ENCODE peak calls at places on chromosomes 16 and 17, in five cellular contexts. A is kidney, Z is heart left ventricle, S is AG04450, V is BJ. Y is an unnamed sample.

GRCh38 chr16:56262879-56263245 is 71.6 kb downstream of the GNAO1 start:
- DNase-seq in A (no peak), Z (no peak), V (no peak), S (no peak), Y (no peak)

GRCh38 chr16:51907680-51908079 is 639.3 kb downstream of the TOX3 start:
- DNase-seq in A (no peak), Z (no peak), V (no peak), S (no peak), Y (no peak)

GRCh38 chr16:27799866-27800265 is 249.9 kb downstream of the KATNIP start:
- DNase-seq in S (no peak), A (no peak), V (no peak), Z (no peak), Y (no peak)

GRCh38 chr16:27759301-27759871 is 209.4 kb downstream of the KATNIP start:
- DNase-seq in V (no peak), Z (no peak), S (no peak), A (no peak), Y (no peak)

GRCh38 chr16:70735141-70735979 is 49.5 kb upstream of the MTSS2 start:
- DNase-seq in S (peak), Z (peak), V (peak), A (no peak), Y (no peak)

GRCh38 chr16:72313903-72314302 is 141.9 kb upstream of the PMFBP1 start:
- DNase-seq in V (no peak), A (no peak), Z (no peak), S (no peak), Y (no peak)

GRCh38 chr16:50497592-50497991 is 50.6 kb upstream of the NKD1 start:
- DNase-seq in Z (no peak), V (peak), A (no peak), S (no peak), Y (no peak)

GRCh38 chr16:23509763-23510153 is 536 bp downstream of the GGA2 start:
- DNase-seq in A (peak), V (no peak), S (no peak), Z (peak), Y (no peak)

GRCh38 chr17:22337467-22337866 is 645.1 kb downstream of the KCNJ18 start:
- DNase-seq in S (no peak), V (no peak), A (no peak), Z (no peak), Y (no peak)

GRCh38 chr17:80817861-80818260 is 173.8 kb upstream of the CHMP6 start:
- DNase-seq in A (no peak), V (no peak), S (no peak), Z (no peak), Y (no peak)

GRCh38 chr17:53949473-53950090 is 126.9 kb downstream of the KIF2B start:
- DNase-seq in A (no peak), S (no peak), Z (no peak), V (no peak), Y (no peak)

GRCh38 chr17:6853764-6854442 is 22.4 kb upstream of the TEKT1 start:
- DNase-seq in V (no peak), Z (no peak), S (no peak), A (no peak), Y (no peak)

GRCh38 chr17:40486513-40487370 is 14.7 kb downstream of the TNS4 start:
- DNase-seq in S (peak), A (peak), V (no peak), Z (no peak), Y (no peak)

GRCh38 chr17:80811181-80812105 is 180.2 kb upstream of the CHMP6 start:
- DNase-seq in V (no peak), Z (no peak), A (peak), S (no peak), Y (no peak)

GRCh38 chr17:49108318-49108717 is 24.3 kb upstream of the B4GALNT2 start:
- DNase-seq in S (peak), A (no peak), V (peak), Z (no peak), Y (no peak)

GRCh38 chr16:58265480-58266052 is 29.3 kb downstream of the PRSS54 start:
- DNase-seq in S (no peak), A (no peak), V (no peak), Z (no peak), Y (no peak)

GRCh38 chr17:56557682-56558081 is 35.8 kb upstream of the NOG start:
- DNase-seq in Z (no peak), V (no peak), A (no peak), S (no peak), Y (no peak)

GRCh38 chr16:3458852-3459361 is 15.4 kb downstream of the NAA60 start:
- DNase-seq in S (no peak), V (no peak), Z (no peak), A (no peak), Y (no peak)

GRCh38 chr16:56662357-56663354 is 4.9 kb downstream of the MT1F start:
- DNase-seq in A (no peak), Z (no peak), V (no peak), S (no peak), Y (no peak)

GRCh38 chr17:1899403-1900000 is 69.7 kb downstream of the RPA1 start:
- DNase-seq in A (no peak), Z (no peak), V (no peak), S (no peak), Y (no peak)
- TF ChIP-seq CTCF in A (no peak), Z (no peak), V (peak), S (peak), Y (peak)

DNA sequence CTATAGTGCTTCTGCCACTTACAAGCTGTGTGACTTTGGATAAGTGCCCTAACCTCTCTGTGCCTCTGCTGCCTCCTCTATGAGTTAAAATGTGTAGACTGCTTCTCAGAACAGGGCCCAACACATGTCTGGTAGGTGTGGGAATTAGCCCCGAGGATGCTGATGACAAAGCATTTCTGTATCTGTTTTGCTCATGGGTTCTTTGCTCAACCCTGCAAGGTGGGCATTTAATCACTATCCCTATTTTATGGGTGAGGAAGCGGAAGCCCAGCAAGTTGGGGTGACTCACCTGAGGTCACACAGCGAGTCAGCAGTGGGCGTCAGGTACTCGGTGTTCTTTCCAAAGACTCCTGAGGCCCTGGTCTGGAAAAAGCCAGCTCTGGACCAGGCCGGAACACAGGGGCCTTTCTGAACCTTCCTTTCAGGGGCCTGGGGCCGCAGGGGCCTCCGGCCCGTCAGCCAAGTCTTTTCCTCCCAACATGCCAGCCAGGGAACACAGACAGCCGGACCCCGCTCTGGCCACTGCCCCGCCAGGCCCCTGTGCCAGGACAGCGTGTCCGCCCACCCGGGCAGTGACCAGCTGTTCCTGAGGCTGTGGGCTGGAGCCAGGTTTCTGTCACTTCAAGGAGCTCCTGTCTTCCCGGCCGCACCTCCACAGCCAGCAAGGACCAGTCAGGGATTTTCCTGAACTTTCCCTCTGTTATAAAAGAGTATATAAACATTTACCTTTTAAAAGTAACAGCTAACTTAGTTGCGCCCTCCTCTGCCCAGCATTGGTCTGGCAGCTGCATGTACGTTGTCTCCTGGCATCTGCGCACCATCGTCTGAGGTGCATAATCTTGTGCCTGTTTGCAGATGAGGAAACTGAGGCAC is 62.5 kb downstream of the SREBF1 start:
- DNase-seq in A (peak), V (no peak), S (no peak), Z (peak), Y (no peak)
- TF ChIP-seq CTCF in A (peak), V (peak), S (peak), Z (no peak), Y (no peak)

GRCh38 chr17:38320482-38320881 is 23.3 kb downstream of the GPR179 start:
- DNase-seq in A (no peak), V (no peak), S (no peak), Z (no peak), Y (no peak)
- TF ChIP-seq CTCF in A (no peak), V (no peak), S (no peak), Z (no peak), Y (no peak)

GRCh38 chr17:45223541-45224528 is 2.1 kb downstream of the FMNL1 start:
- DNase-seq in Z (no peak), V (no peak), A (no peak), S (no peak), Y (no peak)
- TF ChIP-seq CTCF in Z (no peak), V (no peak), A (no peak), S (no peak), Y (no peak)

GRCh38 chr17:52244689-52245088 is 86.2 kb upstream of the CA10 start:
- DNase-seq in A (no peak), V (no peak), Z (no peak), S (no peak), Y (no peak)

GRCh38 chr17:52237151-52237550 is 78.6 kb upstream of the CA10 start:
- DNase-seq in A (no peak), S (no peak), V (no peak), Z (no peak), Y (peak)

GRCh38 chr17:52242268-52242667 is 83.8 kb upstream of the CA10 start:
- DNase-seq in Z (no peak), V (no peak), A (no peak), S (no peak), Y (no peak)
- TF ChIP-seq CTCF in Z (no peak), V (no peak), A (no peak), S (no peak), Y (no peak)

GRCh38 chr16:16096161-16096857 is 127.0 kb downstream of the ABCC6 start:
- DNase-seq in A (peak), V (peak), Z (no peak), S (peak), Y (no peak)
- TF ChIP-seq CTCF in A (no peak), V (peak), Z (no peak), S (peak), Y (no peak)

GRCh38 chr17:75856062-75856681 is 1.0 kb upstream of the WBP2 start:
- DNase-seq in V (no peak), A (no peak), S (no peak), Z (no peak), Y (no peak)
- TF ChIP-seq CTCF in V (no peak), A (no peak), S (peak), Z (no peak), Y (no peak)

DNA sequence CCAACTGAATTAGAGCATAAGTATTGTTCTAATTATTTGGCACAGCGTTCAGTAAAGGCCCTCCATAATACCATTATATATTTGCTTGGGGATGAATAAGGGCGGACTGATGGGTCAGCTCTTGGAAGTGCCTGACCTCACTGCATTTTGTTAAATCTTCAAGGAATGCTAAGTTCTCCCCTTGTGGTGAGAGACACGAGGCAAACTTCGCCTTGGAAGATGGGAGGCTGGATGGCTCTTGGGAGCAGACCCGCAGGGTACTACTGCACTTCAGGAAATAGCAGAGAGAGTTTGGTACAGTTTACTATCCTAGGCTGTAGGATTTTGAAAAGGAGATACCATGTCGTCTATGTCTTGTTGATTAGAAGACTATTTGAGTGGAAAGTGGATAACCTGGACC is 87.0 kb upstream of the RPRML start:
- DNase-seq in A (no peak), V (no peak), S (no peak), Z (no peak), Y (no peak)
- TF ChIP-seq CTCF in A (no peak), V (no peak), S (no peak), Z (no peak), Y (no peak)

DNA sequence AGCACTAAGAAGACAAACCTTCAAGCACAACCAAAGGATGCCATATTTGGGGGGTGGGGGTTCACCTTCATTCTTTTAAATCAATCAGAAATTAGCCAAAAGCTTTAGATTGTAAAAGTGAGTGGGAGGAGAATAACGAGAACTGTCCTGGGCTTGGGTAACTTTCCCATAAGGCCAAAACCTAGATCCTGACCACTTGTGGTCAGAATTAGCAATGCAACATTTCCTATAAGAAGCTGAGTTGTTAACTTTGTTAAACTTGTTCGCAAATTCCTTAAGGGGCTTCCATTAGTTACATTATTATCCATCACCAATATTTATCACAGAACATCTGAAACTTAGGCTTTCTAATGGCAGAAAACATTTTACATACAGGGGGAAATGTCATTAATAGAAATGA is 25.1 kb downstream of the STAT5B start:
- DNase-seq in Z (no peak), A (no peak), S (no peak), V (no peak), Y (no peak)
- TF ChIP-seq CTCF in Z (peak), A (peak), S (peak), V (peak), Y (no peak)

Y was measured in glutamatergic neuron.